ENCODE peak calls at places on chromosomes 12 and 14, in seven cellular contexts. One of them, this sample, is unnamed.

GRCh38 chr12:76529226-76529918 is 30.2 kb downstream of the OSBPL8 start:
- DNase-seq in non-pigmented ciliary epithelial cell: no peak
- DNase-seq in right atrium auricular region: no peak
- DNase-seq in epithelial cell of esophagus: peak
- DNase-seq in HuH-7.5: no peak
- DNase-seq in NB4: peak
- DNase-seq in GM18507: no peak
- DNase-seq in this sample: no peak

GRCh38 chr12:57233357-57234232 is 4.1 kb downstream of the SHMT2 start:
- DNase-seq in GM18507: no peak
- DNase-seq in NB4: no peak
- DNase-seq in HuH-7.5: no peak
- DNase-seq in non-pigmented ciliary epithelial cell: no peak
- DNase-seq in epithelial cell of esophagus: peak
- DNase-seq in right atrium auricular region: no peak
- DNase-seq in this sample: peak

GRCh38 chr12:3303410-3304136 is 187.4 kb upstream of the PRMT8 start:
- DNase-seq in NB4: no peak
- DNase-seq in HuH-7.5: no peak
- DNase-seq in non-pigmented ciliary epithelial cell: no peak
- DNase-seq in GM18507: no peak
- DNase-seq in epithelial cell of esophagus: peak
- DNase-seq in right atrium auricular region: no peak
- DNase-seq in this sample: no peak

GRCh38 chr12:28082101-28082500 is 108.2 kb upstream of the CCDC91 start:
- DNase-seq in NB4: no peak
- DNase-seq in GM18507: no peak
- DNase-seq in right atrium auricular region: no peak
- DNase-seq in non-pigmented ciliary epithelial cell: no peak
- DNase-seq in epithelial cell of esophagus: peak
- DNase-seq in HuH-7.5: no peak
- DNase-seq in this sample: no peak

GRCh38 chr12:24909667-24910066 is 39.2 kb downstream of the BCAT1 start:
- DNase-seq in NB4: no peak
- DNase-seq in non-pigmented ciliary epithelial cell: peak
- DNase-seq in GM18507: no peak
- DNase-seq in epithelial cell of esophagus: peak
- DNase-seq in right atrium auricular region: peak
- DNase-seq in HuH-7.5: no peak
- DNase-seq in this sample: no peak

GRCh38 chr12:102965281-102966155 is 8.0 kb downstream of the ASCL1 start:
- DNase-seq in non-pigmented ciliary epithelial cell: no peak
- DNase-seq in right atrium auricular region: no peak
- DNase-seq in NB4: no peak
- DNase-seq in GM18507: no peak
- DNase-seq in epithelial cell of esophagus: no peak
- DNase-seq in HuH-7.5: no peak
- DNase-seq in this sample: no peak

GRCh38 chr12:104108755-104109445 is 29.1 kb downstream of the NFYB start:
- DNase-seq in NB4: peak
- DNase-seq in HuH-7.5: peak
- DNase-seq in right atrium auricular region: peak
- DNase-seq in GM18507: peak
- DNase-seq in non-pigmented ciliary epithelial cell: peak
- DNase-seq in epithelial cell of esophagus: peak
- DNase-seq in this sample: peak

GRCh38 chr12:132954471-132955048 is 1.5 kb downstream of the ZNF605 start:
- DNase-seq in right atrium auricular region: no peak
- DNase-seq in GM18507: no peak
- DNase-seq in HuH-7.5: no peak
- DNase-seq in NB4: peak
- DNase-seq in non-pigmented ciliary epithelial cell: no peak
- DNase-seq in epithelial cell of esophagus: no peak
- DNase-seq in this sample: no peak

GRCh38 chr12:57147641-57147944 is 174 bp upstream of the LRP1-AS start:
- DNase-seq in epithelial cell of esophagus: no peak
- DNase-seq in HuH-7.5: no peak
- DNase-seq in right atrium auricular region: no peak
- DNase-seq in GM18507: no peak
- DNase-seq in non-pigmented ciliary epithelial cell: no peak
- DNase-seq in NB4: peak
- DNase-seq in this sample: peak

GRCh38 chr12:101782544-101782855 is 43.2 kb upstream of the SYCP3 start:
- DNase-seq in epithelial cell of esophagus: no peak
- DNase-seq in non-pigmented ciliary epithelial cell: peak
- DNase-seq in HuH-7.5: no peak
- DNase-seq in right atrium auricular region: no peak
- DNase-seq in NB4: no peak
- DNase-seq in GM18507: no peak
- DNase-seq in this sample: no peak

GRCh38 chr14:88765130-88765529 is 27.6 kb downstream of the EML5 start:
- DNase-seq in GM18507: no peak
- DNase-seq in HuH-7.5: no peak
- DNase-seq in non-pigmented ciliary epithelial cell: peak
- DNase-seq in NB4: no peak
- DNase-seq in right atrium auricular region: no peak
- DNase-seq in epithelial cell of esophagus: peak
- DNase-seq in this sample: no peak

GRCh38 chr14:36658091-36659009 is 3.3 kb upstream of the PAX9 start:
- DNase-seq in GM18507: no peak
- DNase-seq in epithelial cell of esophagus: no peak
- DNase-seq in non-pigmented ciliary epithelial cell: no peak
- DNase-seq in NB4: no peak
- DNase-seq in right atrium auricular region: no peak
- DNase-seq in HuH-7.5: no peak
- DNase-seq in this sample: no peak

GRCh38 chr12:124152733-124153132 is 142.2 kb upstream of the RFLNA start:
- DNase-seq in non-pigmented ciliary epithelial cell: no peak
- DNase-seq in NB4: no peak
- DNase-seq in HuH-7.5: no peak
- DNase-seq in GM18507: no peak
- DNase-seq in epithelial cell of esophagus: no peak
- DNase-seq in right atrium auricular region: no peak
- DNase-seq in this sample: no peak

GRCh38 chr12:55974308-55974724 is 438 bp downstream of the RAB5B start:
- DNase-seq in epithelial cell of esophagus: peak
- DNase-seq in HuH-7.5: peak
- DNase-seq in right atrium auricular region: peak
- DNase-seq in non-pigmented ciliary epithelial cell: no peak
- DNase-seq in NB4: peak
- DNase-seq in GM18507: no peak
- DNase-seq in this sample: no peak

GRCh38 chr14:80698974-80699373 is 242.6 kb downstream of the CEP128 start:
- DNase-seq in NB4: no peak
- DNase-seq in non-pigmented ciliary epithelial cell: no peak
- DNase-seq in HuH-7.5: no peak
- DNase-seq in right atrium auricular region: no peak
- DNase-seq in GM18507: no peak
- DNase-seq in epithelial cell of esophagus: no peak
- DNase-seq in this sample: no peak

GRCh38 chr12:53098354-53098981 is 1.0 kb downstream of the IGFBP6 start:
- DNase-seq in epithelial cell of esophagus: peak
- DNase-seq in GM18507: no peak
- DNase-seq in NB4: no peak
- DNase-seq in right atrium auricular region: peak
- DNase-seq in non-pigmented ciliary epithelial cell: peak
- DNase-seq in HuH-7.5: no peak
- DNase-seq in this sample: peak

GRCh38 chr12:91948504-91948903 is 197.1 kb downstream of the BTG1 start:
- DNase-seq in right atrium auricular region: no peak
- DNase-seq in HuH-7.5: no peak
- DNase-seq in GM18507: no peak
- DNase-seq in non-pigmented ciliary epithelial cell: no peak
- DNase-seq in epithelial cell of esophagus: no peak
- DNase-seq in NB4: peak
- DNase-seq in this sample: no peak

GRCh38 chr14:23640524-23641141 is 4.5 kb downstream of the DHRS2 start:
- DNase-seq in right atrium auricular region: no peak
- DNase-seq in non-pigmented ciliary epithelial cell: peak
- DNase-seq in epithelial cell of esophagus: no peak
- DNase-seq in GM18507: no peak
- DNase-seq in HuH-7.5: no peak
- DNase-seq in NB4: no peak
- DNase-seq in this sample: peak

GRCh38 chr12:820336-820735 is 68.0 kb downstream of the WNK1 start:
- DNase-seq in right atrium auricular region: no peak
- DNase-seq in NB4: no peak
- DNase-seq in non-pigmented ciliary epithelial cell: no peak
- DNase-seq in GM18507: no peak
- DNase-seq in HuH-7.5: no peak
- DNase-seq in epithelial cell of esophagus: no peak
- DNase-seq in this sample: no peak

GRCh38 chr12:95396849-95397498 is 77.0 kb upstream of the METAP2 start:
- DNase-seq in non-pigmented ciliary epithelial cell: no peak
- DNase-seq in right atrium auricular region: no peak
- DNase-seq in GM18507: no peak
- DNase-seq in NB4: peak
- DNase-seq in HuH-7.5: no peak
- DNase-seq in epithelial cell of esophagus: peak
- DNase-seq in this sample: no peak

GRCh38 chr14:76376878-76377523 is 1.1 kb downstream of the ESRRB start:
- DNase-seq in epithelial cell of esophagus: no peak
- DNase-seq in right atrium auricular region: no peak
- DNase-seq in NB4: no peak
- DNase-seq in HuH-7.5: no peak
- DNase-seq in non-pigmented ciliary epithelial cell: no peak
- DNase-seq in GM18507: no peak
- DNase-seq in this sample: no peak

GRCh38 chr12:119208626-119209061 is 29.9 kb downstream of the HSPB8 start:
- DNase-seq in epithelial cell of esophagus: peak
- DNase-seq in HuH-7.5: no peak
- DNase-seq in NB4: no peak
- DNase-seq in non-pigmented ciliary epithelial cell: no peak
- DNase-seq in GM18507: no peak
- DNase-seq in right atrium auricular region: peak
- DNase-seq in this sample: no peak

GRCh38 chr12:21697829-21698630 is 40.4 kb upstream of the LDHB start:
- DNase-seq in epithelial cell of esophagus: peak
- DNase-seq in GM18507: no peak
- DNase-seq in NB4: peak
- DNase-seq in non-pigmented ciliary epithelial cell: peak
- DNase-seq in HuH-7.5: no peak
- DNase-seq in right atrium auricular region: no peak
- DNase-seq in this sample: no peak

GRCh38 chr14:24430682-24431568 is 1.2 kb downstream of the KHNYN start:
- DNase-seq in HuH-7.5: no peak
- DNase-seq in GM18507: peak
- DNase-seq in NB4: peak
- DNase-seq in non-pigmented ciliary epithelial cell: peak
- DNase-seq in right atrium auricular region: peak
- DNase-seq in epithelial cell of esophagus: peak
- DNase-seq in this sample: peak

GRCh38 chr12:13342971-13343370 is 146.4 kb downstream of the EMP1 start:
- DNase-seq in NB4: no peak
- DNase-seq in GM18507: no peak
- DNase-seq in epithelial cell of esophagus: peak
- DNase-seq in right atrium auricular region: no peak
- DNase-seq in non-pigmented ciliary epithelial cell: no peak
- DNase-seq in HuH-7.5: no peak
- DNase-seq in this sample: no peak

GRCh38 chr12:64187370-64187769 is 34.7 kb downstream of the KICS2 start:
- DNase-seq in HuH-7.5: no peak
- DNase-seq in NB4: no peak
- DNase-seq in GM18507: no peak
- DNase-seq in right atrium auricular region: no peak
- DNase-seq in non-pigmented ciliary epithelial cell: no peak
- DNase-seq in epithelial cell of esophagus: peak
- DNase-seq in this sample: no peak

GRCh38 chr14:34971801-34972200 is 11.0 kb upstream of the SRP54 start:
- DNase-seq in non-pigmented ciliary epithelial cell: no peak
- DNase-seq in HuH-7.5: no peak
- DNase-seq in GM18507: no peak
- DNase-seq in epithelial cell of esophagus: peak
- DNase-seq in right atrium auricular region: no peak
- DNase-seq in NB4: no peak
- DNase-seq in this sample: no peak

GRCh38 chr14:91606851-91607250 is 96.7 kb upstream of the PPP4R3A start:
- DNase-seq in epithelial cell of esophagus: peak
- DNase-seq in GM18507: no peak
- DNase-seq in right atrium auricular region: no peak
- DNase-seq in NB4: peak
- DNase-seq in non-pigmented ciliary epithelial cell: no peak
- DNase-seq in HuH-7.5: no peak
- DNase-seq in this sample: no peak

GRCh38 chr12:68001486-68002466 is 12.5 kb downstream of the IFNG-AS1 start:
- DNase-seq in HuH-7.5: no peak
- DNase-seq in NB4: peak
- DNase-seq in right atrium auricular region: no peak
- DNase-seq in epithelial cell of esophagus: peak
- DNase-seq in GM18507: no peak
- DNase-seq in non-pigmented ciliary epithelial cell: no peak
- DNase-seq in this sample: no peak

GRCh38 chr14:90697577-90698206 is 118.5 kb downstream of the TTC7B start:
- DNase-seq in HuH-7.5: peak
- DNase-seq in epithelial cell of esophagus: peak
- DNase-seq in NB4: peak
- DNase-seq in non-pigmented ciliary epithelial cell: no peak
- DNase-seq in GM18507: peak
- DNase-seq in right atrium auricular region: peak
- DNase-seq in this sample: peak

GRCh38 chr12:97960741-97961608 is 498.4 kb downstream of the RMST start:
- DNase-seq in NB4: peak
- DNase-seq in epithelial cell of esophagus: peak
- DNase-seq in GM18507: no peak
- DNase-seq in HuH-7.5: peak
- DNase-seq in non-pigmented ciliary epithelial cell: no peak
- DNase-seq in right atrium auricular region: no peak
- DNase-seq in this sample: no peak

This sample was measured in ovary.